ENCODE peak calls at places on chromosome 3, in four cellular contexts. M, D, P and Q are unnamed samples.

GRCh38 chr3:150376001-150376848 is 31.9 kb upstream of the TSC22D2 start:
- DNase-seq in M (no peak), D (no peak), P (no peak), Q (no peak)

GRCh38 chr3:32992310-32992686 is 40.9 kb downstream of the CCR4 start:
- DNase-seq in M (no peak), D (no peak), P (no peak), Q (no peak)

GRCh38 chr3:112005091-112005672 is 6.5 kb downstream of the TAGLN3 start:
- DNase-seq in M (no peak), D (no peak), P (no peak), Q (no peak)

GRCh38 chr3:42067324-42067723 is 23.8 kb upstream of the TRAK1 start:
- DNase-seq in M (no peak), D (no peak), P (no peak), Q (no peak)

GRCh38 chr3:175057406-175057805 is 198.3 kb downstream of the NAALADL2 start:
- DNase-seq in M (no peak), D (no peak), P (no peak), Q (no peak)

GRCh38 chr3:9779721-9780450 is 10.1 kb upstream of the CAMK1 start:
- DNase-seq in M (no peak), D (peak; percentile 24), P (no peak), Q (no peak)

GRCh38 chr3:142056656-142057330 is 92.6 kb downstream of the TFDP2 start:
- DNase-seq in M (no peak), D (no peak), P (no peak), Q (no peak)

GRCh38 chr3:156251424-156251823 is 131.0 kb downstream of the KCNAB1 start:
- DNase-seq in M (no peak), D (no peak), P (no peak), Q (no peak)

GRCh38 chr3:124315215-124316033 is 323.5 kb upstream of the ROPN1 start:
- DNase-seq in M (no peak), D (no peak), P (no peak), Q (no peak)

GRCh38 chr3:159787794-159788205 is 200.8 kb upstream of the IL12A start:
- DNase-seq in M (no peak), D (peak; percentile 66), P (no peak), Q (peak; percentile 23)

GRCh38 chr3:134406331-134407246 is 32.3 kb upstream of the AMOTL2 start:
- DNase-seq in M (no peak), D (peak; percentile 56), P (no peak), Q (no peak)

GRCh38 chr3:36954452-36955134 is 9.7 kb upstream of the TRANK1 start:
- DNase-seq in M (no peak), D (peak; percentile 22), P (no peak), Q (no peak)

GRCh38 chr3:197580253-197580691 is 24.5 kb upstream of the BDH1 start:
- DNase-seq in M (no peak), D (no peak), P (no peak), Q (no peak)

GRCh38 chr3:15325228-15325627 is 7.2 kb downstream of the SH3BP5 start:
- DNase-seq in M (peak; percentile 83), D (no peak), P (no peak), Q (peak; percentile 51)

GRCh38 chr3:116153174-116153573 is 292.1 kb downstream of the LSAMP start:
- DNase-seq in M (no peak), D (no peak), P (no peak), Q (no peak)

GRCh38 chr3:197000211-197000610 is 29.4 kb downstream of the MELTF start:
- DNase-seq in M (no peak), D (no peak), P (no peak), Q (no peak)

GRCh38 chr3:45952456-45952855 is 9.2 kb downstream of the CXCR6 start:
- DNase-seq in M (no peak), D (no peak), P (no peak), Q (no peak)

GRCh38 chr3:101155828-101156227 is 162.6 kb upstream of the ABI3BP start:
- DNase-seq in M (no peak), D (no peak), P (no peak), Q (no peak)

GRCh38 chr3:134084230-134084950 is 54.7 kb upstream of the SLCO2A1 start:
- DNase-seq in M (peak; percentile 17), D (no peak), P (no peak), Q (no peak)

GRCh38 chr3:134840459-134840858 is 45.4 kb downstream of the EPHB1 start:
- DNase-seq in M (no peak), D (no peak), P (no peak), Q (no peak)

GRCh38 chr3:8371085-8371551 is 130.5 kb upstream of the LMCD1 start:
- DNase-seq in M (no peak), D (no peak), P (no peak), Q (no peak)

DNA sequence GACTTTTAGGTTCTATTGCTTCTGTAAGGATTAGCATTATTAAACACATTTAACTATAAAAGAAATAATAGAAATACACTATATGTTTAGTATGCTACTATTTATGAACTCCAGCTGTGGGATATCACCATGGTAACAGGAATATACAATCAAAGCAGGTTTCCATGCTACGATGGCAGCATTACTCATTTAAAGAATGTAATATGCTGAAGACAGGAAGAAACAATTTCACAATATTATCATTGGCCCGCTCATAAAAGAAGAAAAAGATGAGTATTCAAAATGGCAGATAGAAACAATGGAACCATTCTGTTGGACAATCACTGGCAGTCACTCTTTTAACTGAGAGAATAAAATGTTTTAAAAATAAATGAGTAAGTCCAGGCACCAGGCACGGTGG is 153.4 kb downstream of the CBLB start:
- DNase-seq in M (no peak), D (no peak), P (no peak), Q (peak; percentile 58)
- H3K27ac ChIP-seq in M (no peak overlapping the region), D (no peak overlapping the region), P (no peak overlapping the region), Q (no peak overlapping the region)

GRCh38 chr3:118540826-118541225 is 493.8 kb downstream of the IGSF11 start:
- DNase-seq in M (no peak), D (no peak), P (no peak), Q (no peak)
- H3K27ac ChIP-seq in M (no peak overlapping the region), D (peak overlapping the region; percentile 32), P (no peak overlapping the region), Q (no peak overlapping the region)

DNA sequence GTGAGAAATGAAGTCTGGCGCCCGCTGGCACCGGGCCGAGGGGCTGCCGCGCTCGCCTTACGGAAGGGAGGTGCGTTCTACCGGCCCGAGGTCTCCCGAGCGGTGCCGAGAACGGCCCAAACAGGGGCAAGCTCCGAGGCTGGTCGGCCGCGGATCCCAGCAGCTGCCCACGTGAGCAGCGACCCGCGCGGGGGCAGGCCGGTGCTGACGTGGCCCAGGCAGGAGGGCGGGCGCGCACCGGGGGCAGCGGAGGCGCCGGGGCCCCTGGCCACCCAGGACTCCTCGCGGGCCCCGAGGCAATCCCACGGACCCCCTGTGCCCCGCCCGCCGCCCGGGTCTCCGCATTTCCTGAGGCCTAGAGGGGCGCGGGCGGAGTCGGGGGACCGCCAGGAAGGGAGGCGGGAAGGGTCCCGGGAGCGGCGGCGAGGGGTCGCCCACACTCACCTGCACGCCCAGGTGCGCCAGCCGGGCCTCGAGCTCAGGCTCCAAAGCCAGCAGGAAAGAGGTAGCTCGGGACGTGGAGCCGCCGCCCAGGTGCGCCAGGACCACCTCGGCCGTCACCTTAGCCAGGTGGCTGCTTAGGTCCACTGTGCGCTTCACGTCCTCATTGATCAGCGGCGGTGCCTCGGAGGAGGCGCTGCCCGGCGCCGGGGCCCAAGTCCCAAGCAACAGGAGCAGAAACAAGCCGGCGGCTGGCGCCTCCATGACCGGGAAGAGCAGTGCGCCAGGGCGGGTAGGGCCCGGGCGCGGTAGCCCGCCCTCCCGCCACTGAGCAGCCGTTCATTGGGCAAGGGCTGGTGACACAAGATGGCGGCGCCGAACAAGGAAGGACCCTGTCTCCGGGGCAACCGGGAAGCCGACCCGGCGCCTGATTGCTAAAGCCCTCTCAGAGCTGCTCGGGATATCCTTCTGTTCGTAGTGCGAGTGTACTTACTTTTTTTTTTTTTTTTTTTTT is at the start of gene RPN1:
- DNase-seq in M (peak; percentile 94), D (peak; percentile 98), P (peak; percentile 87), Q (peak; percentile 89)
- H3K27ac ChIP-seq in M (peak within 1 kb of the TSS; percentile 94), D (peak within 1 kb of the TSS; percentile 99), P (peak within 1 kb of the TSS; percentile 99), Q (peak within 1 kb of the TSS; percentile 91)

GRCh38 chr3:59451041-59451763 is 401.4 kb upstream of the CFAP20DC start:
- DNase-seq in M (no peak), D (peak; percentile 38), P (no peak), Q (no peak)

GRCh38 chr3:59446775-59447465 is 397.1 kb upstream of the CFAP20DC start:
- DNase-seq in M (no peak), D (no peak), P (no peak), Q (no peak)

GRCh38 chr3:59456852-59457485 is 407.1 kb upstream of the CFAP20DC start:
- DNase-seq in M (no peak), D (no peak), P (no peak), Q (no peak)

GRCh38 chr3:59451800-59452741 is 402.2 kb upstream of the CFAP20DC start:
- DNase-seq in M (no peak), D (no peak), P (no peak), Q (no peak)
- H3K27ac ChIP-seq in M (no peak overlapping the region), D (no peak overlapping the region), P (no peak overlapping the region), Q (no peak overlapping the region)

DNA sequence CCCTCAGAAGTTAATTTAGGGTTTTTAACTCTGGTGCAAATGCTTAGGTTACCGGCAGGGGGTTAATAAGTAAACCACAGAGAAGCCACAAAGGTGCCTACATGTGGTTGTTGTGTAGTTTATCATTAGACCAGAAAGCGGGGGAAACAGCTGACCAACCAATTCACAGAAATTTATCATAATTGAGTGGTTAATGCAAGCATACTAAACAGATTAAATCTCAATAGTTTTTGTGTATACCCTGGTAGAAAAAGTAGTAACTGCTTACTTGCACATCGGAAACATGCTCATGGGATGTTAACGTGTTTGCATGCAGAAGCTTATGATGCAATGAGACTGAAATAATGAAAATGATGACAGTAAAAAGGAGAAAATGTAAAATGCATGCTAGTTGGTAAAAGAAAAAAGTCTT is 316.0 kb downstream of the PTPRG start:
- DNase-seq in M (no peak), D (no peak), P (no peak), Q (no peak)
- H3K27ac ChIP-seq in M (no peak overlapping the region), D (no peak overlapping the region), P (no peak overlapping the region), Q (peak overlapping the region; percentile 21)

GRCh38 chr3:65408531-65409181 is 630.1 kb downstream of the MAGI1 start:
- DNase-seq in M (no peak), D (no peak), P (no peak), Q (no peak)
- H3K27ac ChIP-seq in M (no peak overlapping the region), D (peak overlapping the region; percentile 29), P (no peak overlapping the region), Q (no peak overlapping the region)